ENCODE peak calls at places on chromosomes 2 and 18, in four cellular contexts. O is HFF-Myc, E is A549, C is type B pancreatic cell. S is an unnamed sample.

GRCh38 chr2:23198316-23199114 is 186.5 kb upstream of the KLHL29 start:
- DNase-seq in O (no peak), C (no peak), E (no peak), S (no peak)

GRCh38 chr2:109129356-109129920 is 433 bp downstream of the SH3RF3 start:
- DNase-seq in C (no peak), O (no peak), E (peak), S (no peak)

GRCh38 chr18:45602926-45603325 is 12.3 kb upstream of the SLC14A2 start:
- DNase-seq in C (no peak), O (no peak), E (no peak), S (no peak)

GRCh38 chr18:79739440-79739778 is 58.3 kb upstream of the KCNG2 start:
- DNase-seq in E (no peak), O (no peak), C (no peak), S (no peak)

GRCh38 chr2:149038442-149039212 is at the start of gene LYPD6B:
- DNase-seq in O (no peak), E (peak), C (peak), S (no peak)

GRCh38 chr2:173048901-173049661 is 26.6 kb upstream of the MAP3K20 start:
- DNase-seq in E (peak), C (no peak), O (peak), S (no peak)

GRCh38 chr2:210502997-210503621 is 26.6 kb upstream of the LANCL1 start:
- DNase-seq in O (peak), E (peak), C (no peak), S (no peak)

GRCh38 chr2:203252851-203253250 is 14.0 kb downstream of the CYP20A1 start:
- DNase-seq in C (no peak), E (no peak), O (no peak), S (no peak)

GRCh38 chr2:148965596-148966431 is 72.7 kb upstream of the LYPD6B start:
- DNase-seq in C (no peak), E (no peak), O (no peak), S (no peak)

GRCh38 chr2:237729681-237730475 is 68.7 kb upstream of the RBM44 start:
- DNase-seq in O (no peak), C (no peak), E (no peak), S (peak)

GRCh38 chr2:129768485-129769258 is 210.8 kb upstream of the RAB6C start:
- DNase-seq in O (no peak), E (no peak), C (no peak), S (peak)

GRCh38 chr2:228417966-228418365 is 236.5 kb upstream of the SPHKAP start:
- DNase-seq in E (no peak), C (no peak), O (peak), S (no peak)

GRCh38 chr2:20577495-20578235 is 73.2 kb downstream of the HS1BP3 start:
- DNase-seq in O (no peak), C (no peak), E (no peak), S (no peak)

GRCh38 chr2:91477731-91478672 is 2786.5 kb downstream of the RPIA start:
- DNase-seq in C (peak), E (no peak), O (no peak), S (peak)

GRCh38 chr2:9574314-9574713 is 18.7 kb upstream of the ADAM17 start:
- DNase-seq in E (no peak), O (no peak), C (no peak), S (no peak)

GRCh38 chr2:877747-878146 is 72.9 kb upstream of the SNTG2 start:
- DNase-seq in O (no peak), C (no peak), E (no peak), S (peak)

GRCh38 chr2:101696272-101697123 is 1.0 kb upstream of the MAP4K4 start:
- DNase-seq in O (no peak), C (no peak), E (no peak), S (peak)

GRCh38 chr2:144449028-144449406 is 70.9 kb downstream of the ZEB2 start:
- DNase-seq in O (no peak), C (no peak), E (no peak), S (no peak)

GRCh38 chr2:12273111-12273510 is 443.6 kb upstream of the TRIB2 start:
- DNase-seq in E (no peak), C (no peak), O (no peak), S (no peak)

GRCh38 chr2:50863856-50864255 is 168.1 kb downstream of the NRXN1 start:
- DNase-seq in E (no peak), O (no peak), C (no peak), S (no peak)

GRCh38 chr18:24246143-24246542 is 107.3 kb downstream of the CABYR start:
- DNase-seq in E (no peak), C (no peak), O (no peak), S (no peak)

GRCh38 chr18:34650121-34650545 is 60.0 kb upstream of the DTNA start:
- DNase-seq in E (no peak), C (no peak), O (peak), S (no peak)

GRCh38 chr2:44705356-44705755 is 236.1 kb upstream of the SIX3 start:
- DNase-seq in E (no peak), C (no peak), O (no peak), S (no peak)

GRCh38 chr2:68992341-68992740 is 17.9 kb downstream of the GKN1 start:
- DNase-seq in O (no peak), E (no peak), C (no peak), S (no peak)

GRCh38 chr2:109612991-109613921 is 510 bp downstream of the SEPTIN10 start:
- DNase-seq in C (peak), E (no peak), O (no peak), S (peak)

GRCh38 chr2:109427661-109428091 is 186.1 kb downstream of the SEPTIN10 start:
- DNase-seq in C (no peak), E (no peak), O (no peak), S (no peak)

GRCh38 chr2:109282360-109282759 is 153.4 kb downstream of the SH3RF3 start:
- DNase-seq in O (no peak), C (no peak), E (no peak), S (no peak)

GRCh38 chr2:238399094-238399493 is 27.6 kb upstream of the ASB1 start:
- DNase-seq in C (no peak), O (no peak), E (no peak), S (no peak)

GRCh38 chr2:219247678-219248642 is 2.7 kb downstream of the STK16 start:
- DNase-seq in C (no peak), E (no peak), O (no peak), S (no peak)

GRCh38 chr2:161307676-161308075 is 549 bp upstream of the PSMD14 start:
- DNase-seq in O (no peak), C (no peak), E (no peak), S (no peak)

GRCh38 chr2:18525236-18525635 is 35.2 kb downstream of the RDH14 start:
- DNase-seq in C (no peak), E (no peak), O (no peak), S (no peak)

GRCh38 chr18:63446266-63446665 is 24.0 kb upstream of the VPS4B start:
- DNase-seq in O (no peak), C (no peak), E (no peak), S (no peak)

GRCh38 chr2:188786368-188786781 is 187.8 kb upstream of the COL3A1 start:
- DNase-seq in C (no peak), O (no peak), E (no peak), S (no peak)

GRCh38 chr18:28108254-28108653 is 68.7 kb downstream of the CDH2 start:
- DNase-seq in O (no peak), C (no peak), E (no peak), S (no peak)

GRCh38 chr18:22657619-22658018 is 239.9 kb upstream of the CTAGE1 start:
- DNase-seq in E (no peak), C (no peak), O (no peak), S (no peak)

GRCh38 chr2:232280341-232280740 is 98.2 kb upstream of the ALPP start:
- DNase-seq in E (no peak), C (no peak), O (no peak), S (no peak)

GRCh38 chr2:207121784-207122183 is 44.0 kb downstream of the KLF7 start:
- DNase-seq in O (peak), E (no peak), C (no peak), S (no peak)

GRCh38 chr2:29786361-29786760 is 135.0 kb downstream of the ALK start:
- DNase-seq in C (no peak), O (no peak), E (no peak), S (no peak)

DNA sequence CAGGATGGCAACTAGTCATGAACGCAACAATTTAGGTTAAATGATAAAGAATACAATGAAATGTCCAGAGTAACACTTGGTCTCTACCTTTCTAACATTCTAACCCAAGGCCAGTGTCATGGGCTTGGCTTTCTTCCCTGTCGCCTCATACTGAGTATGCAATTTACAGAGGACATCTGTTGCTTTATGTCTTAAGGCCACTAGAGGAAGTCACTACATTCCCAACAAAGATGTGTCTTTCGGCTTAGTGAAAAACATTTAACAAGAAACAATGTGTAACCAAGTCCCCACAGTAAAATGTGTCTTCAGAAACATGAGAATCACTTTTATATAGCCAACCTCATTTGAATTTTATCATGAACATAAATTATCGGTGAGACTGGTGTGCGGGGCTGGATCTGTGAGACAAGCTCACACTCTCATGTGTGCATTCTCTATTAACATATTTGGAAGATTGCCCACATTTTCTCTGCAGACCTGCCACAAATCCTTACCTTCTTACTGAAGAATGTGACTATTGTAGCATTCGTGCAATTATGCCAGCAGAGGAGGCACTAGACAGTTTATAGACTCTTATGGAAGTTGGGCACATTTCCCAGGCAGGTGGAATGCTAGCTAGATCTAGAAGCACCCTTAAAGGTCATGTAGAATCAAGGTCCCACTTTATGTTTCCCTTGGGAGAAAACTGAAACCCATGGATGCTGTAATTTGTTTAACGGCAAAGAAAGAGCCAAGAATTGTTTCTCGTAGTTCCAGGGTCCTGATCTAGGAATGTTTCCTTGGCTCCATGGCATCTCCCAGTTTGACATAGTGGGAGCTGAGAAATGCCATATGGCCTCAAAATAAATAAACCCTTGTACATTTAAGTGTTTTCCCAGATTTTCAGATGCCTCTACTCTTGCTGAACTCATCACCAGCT is 101.8 kb downstream of the CD226 start:
- DNase-seq in O (no peak), C (no peak), E (no peak), S (no peak)
- TF ChIP-seq CTCF in O (no peak), C (no peak), E (no peak), S (peak)

GRCh38 chr18:68660355-68661183 is 54.3 kb downstream of the TMX3 start:
- DNase-seq in O (peak), E (peak), C (no peak), S (no peak)
- TF ChIP-seq CTCF in O (peak), E (peak), C (peak), S (peak)

GRCh38 chr2:235050992-235051351 is 99.2 kb downstream of the SH3BP4 start:
- DNase-seq in O (peak), C (no peak), E (no peak), S (no peak)
- TF ChIP-seq CTCF in O (peak), C (no peak), E (no peak), S (peak)

GRCh38 chr2:167333245-167333644 is 445.0 kb downstream of the XIRP2 start:
- DNase-seq in O (no peak), E (no peak), C (no peak), S (no peak)
- TF ChIP-seq CTCF in O (no peak), E (no peak), C (peak), S (no peak)

S was measured in osteocyte.